ENCODE peak calls at places on chromosomes 5 and 9, in ten cellular contexts. J is fibroblast of pulmonary artery, D is heart left ventricle, Y is kidney epithelial cell, P is heart right ventricle, F is pancreas, N is PC-9, H is Calu3, I is OCI-LY7, M is D721Med. E is an unnamed sample.
A peak's percentile ranks its signal among the peaks of the same experiment; 100 is the strongest.

GRCh38 chr9:97237951-97238851 is 69.3 kb upstream of the CCDC180 start:
- DNase-seq in J (peak; percentile 73), D (peak; percentile 87), Y (peak; percentile 66), P (peak; percentile 84), F (peak; percentile 93), N (peak; percentile 84), H (peak; percentile 80), I (no peak), M (peak; percentile 61), E (peak; percentile 50)

GRCh38 chr9:110143969-110144545 is 63.9 kb downstream of the C9orf152 start:
- DNase-seq in J (no peak), D (no peak), Y (no peak), P (no peak), F (no peak), N (no peak), H (no peak), I (peak; percentile 87), M (no peak), E (no peak)

GRCh38 chr9:34262971-34263370 is 66.1 kb downstream of the KIF24 start:
- DNase-seq in J (no peak), D (no peak), Y (no peak), P (no peak), F (no peak), N (no peak), H (no peak), I (no peak), M (no peak), E (no peak)

GRCh38 chr5:93607367-93608258 is 24.6 kb downstream of the NR2F1 start:
- DNase-seq in J (peak; percentile 74), D (no peak), Y (no peak), P (no peak), F (no peak), N (peak; percentile 38), H (peak; percentile 44), I (peak; percentile 34), M (no peak), E (no peak)

GRCh38 chr5:130874861-130875419 is 290.1 kb downstream of the HINT1 start:
- DNase-seq in J (no peak), D (no peak), Y (no peak), P (no peak), F (no peak), N (no peak), H (no peak), I (no peak), M (no peak), E (no peak)

GRCh38 chr9:120729796-120730195 is 15.5 kb upstream of the MEGF9 start:
- DNase-seq in J (no peak), D (no peak), Y (no peak), P (no peak), F (no peak), N (no peak), H (no peak), I (peak; percentile 14), M (no peak), E (no peak)

GRCh38 chr9:128558431-128559310 is 6.3 kb downstream of the SPTAN1 start:
- DNase-seq in J (peak; percentile 95), D (peak; percentile 89), Y (no peak), P (peak; percentile 79), F (peak; percentile 83), N (peak; percentile 79), H (peak; percentile 65), I (peak; percentile 53), M (no peak), E (no peak)

GRCh38 chr5:55546991-55547390 is 12.2 kb upstream of the PLPP1 start:
- DNase-seq in J (no peak), D (no peak), Y (no peak), P (no peak), F (no peak), N (no peak), H (peak; percentile 19), I (peak; percentile 22), M (no peak), E (no peak)

GRCh38 chr5:162641142-162641813 is 573.7 kb downstream of the GABRG2 start:
- DNase-seq in J (no peak), D (no peak), Y (no peak), P (no peak), F (no peak), N (no peak), H (no peak), I (no peak), M (no peak), E (no peak)

GRCh38 chr5:91840412-91840811 is 457.3 kb upstream of the ARRDC3 start:
- DNase-seq in J (no peak), D (no peak), Y (no peak), P (no peak), F (no peak), N (no peak), H (no peak), I (no peak), M (no peak), E (no peak)

GRCh38 chr9:77142366-77142765 is 35.0 kb upstream of the VPS13A start:
- DNase-seq in J (no peak), D (no peak), Y (no peak), P (no peak), F (no peak), N (no peak), H (no peak), I (no peak), M (no peak), E (no peak)

GRCh38 chr9:35490910-35491465 is 1.1 kb downstream of the RUSC2 start:
- DNase-seq in J (peak; percentile 50), D (no peak), Y (no peak), P (no peak), F (no peak), N (no peak), H (no peak), I (no peak), M (no peak), E (no peak)

GRCh38 chr9:88922091-88922490 is 69.2 kb upstream of the S1PR3 start:
- DNase-seq in J (no peak), D (no peak), Y (no peak), P (no peak), F (no peak), N (no peak), H (no peak), I (peak; percentile 93), M (no peak), E (no peak)

GRCh38 chr5:148005788-148006520 is 57.8 kb upstream of the SPINK5 start:
- DNase-seq in J (no peak), D (no peak), Y (no peak), P (no peak), F (no peak), N (no peak), H (no peak), I (peak; percentile 8), M (no peak), E (no peak)

GRCh38 chr5:147998704-147999103 is 65.1 kb upstream of the SPINK5 start:
- DNase-seq in J (no peak), D (no peak), Y (no peak), P (no peak), F (no peak), N (no peak), H (no peak), I (no peak), M (no peak), E (no peak)

GRCh38 chr5:148003226-148003625 is 60.6 kb upstream of the SPINK5 start:
- DNase-seq in J (no peak), D (no peak), Y (no peak), P (no peak), F (no peak), N (no peak), H (no peak), I (no peak), M (no peak), E (no peak)

GRCh38 chr5:148000036-148000435 is 63.7 kb upstream of the SPINK5 start:
- DNase-seq in J (no peak), D (no peak), Y (no peak), P (no peak), F (no peak), N (no peak), H (no peak), I (no peak), M (no peak), E (no peak)

GRCh38 chr5:148002471-148002870 is 61.3 kb upstream of the SPINK5 start:
- DNase-seq in J (no peak), D (no peak), Y (no peak), P (no peak), F (no peak), N (no peak), H (no peak), I (no peak), M (no peak), E (no peak)
- TF ChIP-seq CTCF in J (no peak), D (no peak), Y (no peak), P (no peak), F (no peak), N (no peak), H (no peak), I (no peak), M (no peak), E (no peak)

GRCh38 chr9:131722260-131722659 is 17.6 kb downstream of the RAPGEF1 start:
- DNase-seq in J (no peak), D (peak; percentile 67), Y (no peak), P (peak; percentile 58), F (no peak), N (no peak), H (no peak), I (no peak), M (no peak), E (no peak)
- TF ChIP-seq CTCF in J (no peak), D (no peak), Y (no peak), P (no peak), F (no peak), N (no peak), H (no peak), I (peak; percentile 29), M (peak; percentile 23), E (no peak)

GRCh38 chr5:133459474-133460155 is 152.7 kb downstream of the FSTL4 start:
- DNase-seq in J (no peak), D (no peak), Y (no peak), P (no peak), F (no peak), N (no peak), H (no peak), I (no peak), M (no peak), E (no peak)

GRCh38 chr5:133461796-133462516 is 150.4 kb downstream of the FSTL4 start:
- DNase-seq in J (no peak), D (no peak), Y (no peak), P (no peak), F (no peak), N (no peak), H (no peak), I (no peak), M (no peak), E (no peak)

GRCh38 chr5:133458435-133458834 is 153.9 kb downstream of the FSTL4 start:
- DNase-seq in J (no peak), D (no peak), Y (no peak), P (no peak), F (no peak), N (no peak), H (no peak), I (no peak), M (no peak), E (no peak)

GRCh38 chr5:133457956-133458355 is 154.4 kb downstream of the FSTL4 start:
- DNase-seq in J (no peak), D (no peak), Y (no peak), P (no peak), F (no peak), N (no peak), H (no peak), I (no peak), M (no peak), E (no peak)

GRCh38 chr5:133460172-133460758 is 152.1 kb downstream of the FSTL4 start:
- DNase-seq in J (peak; percentile 8), D (no peak), Y (no peak), P (no peak), F (no peak), N (peak; percentile 21), H (peak; percentile 52), I (peak; percentile 52), M (peak; percentile 35), E (no peak)
- TF ChIP-seq CTCF in J (peak; percentile 51), D (peak; percentile 14), Y (peak; percentile 56), P (peak; percentile 61), F (no peak), N (peak; percentile 66), H (peak; percentile 40), I (peak; percentile 92), M (peak; percentile 68), E (peak; percentile 44)

GRCh38 chr5:143806568-143806967 is 5.4 kb upstream of the HMHB1 start:
- DNase-seq in J (no peak), D (no peak), Y (peak; percentile 9), P (no peak), F (no peak), N (no peak), H (no peak), I (no peak), M (no peak), E (no peak)
- TF ChIP-seq CTCF in J (no peak), D (no peak), Y (no peak), P (no peak), F (no peak), N (no peak), H (no peak), I (no peak), M (no peak), E (no peak)

E was measured in AG09319.